ENCODE peak calls at places on chromosome 17, in eight cellular contexts. One of them, this sample, is unnamed.
A peak's percentile ranks its signal among the peaks of the same experiment; 100 is the strongest.

GRCh38 chr17:63347475-63347874 is 98.6 kb downstream of the CYB561 start:
- DNase-seq in AG08395: no peak
- DNase-seq in IMR-90: no peak
- DNase-seq in endothelial cell: no peak
- DNase-seq in A549: no peak
- DNase-seq in mammary epithelial cell: no peak
- DNase-seq in EL: no peak
- DNase-seq in GM23338: no peak
- DNase-seq in this sample: no peak

GRCh38 chr17:78706271-78706915 is 75.7 kb downstream of the CYTH1 start:
- DNase-seq in AG08395: no peak
- DNase-seq in IMR-90: peak; percentile 58
- DNase-seq in endothelial cell: no peak
- DNase-seq in A549: peak; percentile 79
- DNase-seq in mammary epithelial cell: peak; percentile 98
- DNase-seq in EL: no peak
- DNase-seq in GM23338: no peak
- DNase-seq in this sample: no peak

GRCh38 chr17:73334771-73335513 is 23.1 kb upstream of the CDC42EP4 start:
- DNase-seq in AG08395: no peak
- DNase-seq in IMR-90: no peak
- DNase-seq in endothelial cell: no peak
- DNase-seq in A549: no peak
- DNase-seq in mammary epithelial cell: peak; percentile 39
- DNase-seq in EL: no peak
- DNase-seq in GM23338: no peak
- DNase-seq in this sample: no peak

GRCh38 chr17:38451840-38452529 is 23.7 kb downstream of the ARHGAP23 start:
- DNase-seq in AG08395: peak; percentile 94
- DNase-seq in IMR-90: peak; percentile 94
- DNase-seq in endothelial cell: peak; percentile 65
- DNase-seq in A549: no peak
- DNase-seq in mammary epithelial cell: no peak
- DNase-seq in EL: peak; percentile 98
- DNase-seq in GM23338: peak; percentile 95
- DNase-seq in this sample: peak; percentile 97

GRCh38 chr17:13140750-13141149 is 122.9 kb upstream of the ELAC2 start:
- DNase-seq in AG08395: peak; percentile 24
- DNase-seq in IMR-90: peak; percentile 24
- DNase-seq in endothelial cell: no peak
- DNase-seq in A549: no peak
- DNase-seq in mammary epithelial cell: no peak
- DNase-seq in EL: peak; percentile 42
- DNase-seq in GM23338: peak; percentile 90
- DNase-seq in this sample: peak; percentile 88

GRCh38 chr17:28675980-28676379 is 14.0 kb downstream of the SUPT6H start:
- DNase-seq in AG08395: no peak
- DNase-seq in IMR-90: no peak
- DNase-seq in endothelial cell: no peak
- DNase-seq in A549: peak; percentile 62
- DNase-seq in mammary epithelial cell: peak; percentile 16
- DNase-seq in EL: no peak
- DNase-seq in GM23338: peak; percentile 33
- DNase-seq in this sample: peak; percentile 48

GRCh38 chr17:16599537-16599936 is 30.5 kb upstream of the ZNF287 start:
- DNase-seq in AG08395: no peak
- DNase-seq in IMR-90: no peak
- DNase-seq in endothelial cell: no peak
- DNase-seq in A549: no peak
- DNase-seq in mammary epithelial cell: no peak
- DNase-seq in EL: no peak
- DNase-seq in GM23338: no peak
- DNase-seq in this sample: no peak

GRCh38 chr17:56178203-56178602 is 24.9 kb downstream of the ANKFN1 start:
- DNase-seq in AG08395: no peak
- DNase-seq in IMR-90: no peak
- DNase-seq in endothelial cell: no peak
- DNase-seq in A549: no peak
- DNase-seq in mammary epithelial cell: no peak
- DNase-seq in EL: no peak
- DNase-seq in GM23338: no peak
- DNase-seq in this sample: no peak

GRCh38 chr17:39014044-39014794 is 47.0 kb upstream of the FBXO47 start:
- DNase-seq in AG08395: peak; percentile 12
- DNase-seq in IMR-90: peak; percentile 73
- DNase-seq in endothelial cell: no peak
- DNase-seq in A549: peak; percentile 51
- DNase-seq in mammary epithelial cell: peak; percentile 18
- DNase-seq in EL: peak; percentile 78
- DNase-seq in GM23338: no peak
- DNase-seq in this sample: peak; percentile 44

GRCh38 chr17:2924211-2924610 is 128.0 kb downstream of the RAP1GAP2 start:
- DNase-seq in AG08395: no peak
- DNase-seq in IMR-90: peak; percentile 65
- DNase-seq in endothelial cell: no peak
- DNase-seq in A549: no peak
- DNase-seq in mammary epithelial cell: peak; percentile 20
- DNase-seq in EL: peak; percentile 58
- DNase-seq in GM23338: peak; percentile 73
- DNase-seq in this sample: peak; percentile 88

GRCh38 chr17:13825526-13826040 is 223.9 kb upstream of the HS3ST3A1 start:
- DNase-seq in AG08395: peak; percentile 10
- DNase-seq in IMR-90: no peak
- DNase-seq in endothelial cell: no peak
- DNase-seq in A549: no peak
- DNase-seq in mammary epithelial cell: no peak
- DNase-seq in EL: peak; percentile 8
- DNase-seq in GM23338: no peak
- DNase-seq in this sample: peak; percentile 91

GRCh38 chr17:39235555-39236221 is 9.9 kb upstream of the STAC2 start:
- DNase-seq in AG08395: peak; percentile 62
- DNase-seq in IMR-90: peak; percentile 57
- DNase-seq in endothelial cell: peak; percentile 65
- DNase-seq in A549: peak; percentile 89
- DNase-seq in mammary epithelial cell: peak; percentile 46
- DNase-seq in EL: peak; percentile 63
- DNase-seq in GM23338: peak; percentile 96
- DNase-seq in this sample: peak; percentile 95

GRCh38 chr17:70875729-70876344 is 706.5 kb downstream of the KCNJ2 start:
- DNase-seq in AG08395: no peak
- DNase-seq in IMR-90: no peak
- DNase-seq in endothelial cell: no peak
- DNase-seq in A549: no peak
- DNase-seq in mammary epithelial cell: no peak
- DNase-seq in EL: no peak
- DNase-seq in GM23338: no peak
- DNase-seq in this sample: peak; percentile 59

GRCh38 chr17:78132086-78132676 is 1.6 kb downstream of the TMC8 start:
- DNase-seq in AG08395: no peak
- DNase-seq in IMR-90: no peak
- DNase-seq in endothelial cell: no peak
- DNase-seq in A549: no peak
- DNase-seq in mammary epithelial cell: no peak
- DNase-seq in EL: no peak
- DNase-seq in GM23338: peak; percentile 77
- DNase-seq in this sample: peak; percentile 67

GRCh38 chr17:36001109-36001735 is at the start of gene CCL15:
- DNase-seq in AG08395: no peak
- DNase-seq in IMR-90: no peak
- DNase-seq in endothelial cell: no peak
- DNase-seq in A549: no peak
- DNase-seq in mammary epithelial cell: no peak
- DNase-seq in EL: no peak
- DNase-seq in GM23338: no peak
- DNase-seq in this sample: no peak

GRCh38 chr17:58268774-58269556 is 11.8 kb downstream of the MPO start:
- DNase-seq in AG08395: no peak
- DNase-seq in IMR-90: no peak
- DNase-seq in endothelial cell: no peak
- DNase-seq in A549: no peak
- DNase-seq in mammary epithelial cell: no peak
- DNase-seq in EL: no peak
- DNase-seq in GM23338: no peak
- DNase-seq in this sample: no peak

GRCh38 chr17:59342681-59343127 is 11.2 kb downstream of the YPEL2 start:
- DNase-seq in AG08395: no peak
- DNase-seq in IMR-90: no peak
- DNase-seq in endothelial cell: no peak
- DNase-seq in A549: no peak
- DNase-seq in mammary epithelial cell: no peak
- DNase-seq in EL: no peak
- DNase-seq in GM23338: no peak
- DNase-seq in this sample: no peak

GRCh38 chr17:51060396-51060795 is 60.3 kb downstream of the SPAG9 start:
- DNase-seq in AG08395: no peak
- DNase-seq in IMR-90: no peak
- DNase-seq in endothelial cell: no peak
- DNase-seq in A549: no peak
- DNase-seq in mammary epithelial cell: no peak
- DNase-seq in EL: no peak
- DNase-seq in GM23338: no peak
- DNase-seq in this sample: peak; percentile 28

GRCh38 chr17:28497931-28498330 is 8.2 kb upstream of the FOXN1 start:
- DNase-seq in AG08395: no peak
- DNase-seq in IMR-90: no peak
- DNase-seq in endothelial cell: no peak
- DNase-seq in A549: no peak
- DNase-seq in mammary epithelial cell: no peak
- DNase-seq in EL: no peak
- DNase-seq in GM23338: peak; percentile 72
- DNase-seq in this sample: peak; percentile 36

GRCh38 chr17:9406046-9406631 is 169.5 kb downstream of the STX8 start:
- DNase-seq in AG08395: no peak
- DNase-seq in IMR-90: peak; percentile 49
- DNase-seq in endothelial cell: no peak
- DNase-seq in A549: no peak
- DNase-seq in mammary epithelial cell: no peak
- DNase-seq in EL: no peak
- DNase-seq in GM23338: no peak
- DNase-seq in this sample: no peak